ENCODE peak calls at places on chromosomes 1 and 21, in ten cellular contexts. G is foreskin fibroblast; W is upper lobe of right lung; O is skeletal muscle cell; B is fibroblast of pulmonary artery; C is putamen; K is AG08396; T is T47D; R is mesothelial cell of epicardium; I is CD8-positive, alpha-beta memory T cell. M is an unnamed sample.

GRCh38 chr1:112358798-112359408 is 37.1 kb upstream of the CTTNBP2NL start:
- DNase-seq in I (no peak), C (peak; percentile 43), W (peak; percentile 88), B (peak; percentile 76), R (peak; percentile 56), K (peak; percentile 69), O (no peak), G (peak; percentile 81), T (peak; percentile 11), M (peak; percentile 74)

GRCh38 chr21:37737497-37737896 is 178.8 kb downstream of the KCNJ6 start:
- DNase-seq in R (no peak), G (no peak), O (no peak), I (no peak), W (no peak), B (no peak), T (no peak), C (no peak), K (no peak), M (no peak)

GRCh38 chr1:23790696-23791433 is at the start of gene LYPLA2:
- DNase-seq in W (peak; percentile 97), I (peak; percentile 78), C (peak; percentile 93), B (peak; percentile 90), T (peak; percentile 79), G (peak; percentile 97), O (peak; percentile 67), R (peak; percentile 92), K (peak; percentile 90), M (peak; percentile 92)

GRCh38 chr1:114512595-114513280 is 1.7 kb upstream of the TRIM33 start:
- DNase-seq in R (no peak), O (no peak), I (no peak), T (no peak), K (no peak), G (no peak), B (no peak), C (no peak), W (no peak), M (no peak)

GRCh38 chr1:222643603-222643936 is 25.7 kb downstream of the MIA3 start:
- DNase-seq in B (no peak), I (no peak), W (no peak), G (no peak), R (peak; percentile 40), T (no peak), O (no peak), C (no peak), K (no peak), M (no peak)

GRCh38 chr1:23478896-23479790 is 4.8 kb downstream of the ASAP3 start:
- DNase-seq in I (no peak), K (peak; percentile 56), C (peak; percentile 7), T (no peak), B (peak; percentile 90), W (peak; percentile 87), O (peak; percentile 66), G (peak; percentile 48), R (no peak), M (peak; percentile 87)

GRCh38 chr1:22347854-22348760 is 103.5 kb upstream of the ZBTB40 start:
- DNase-seq in W (no peak), C (no peak), B (no peak), G (no peak), O (no peak), I (no peak), T (peak; percentile 16), R (no peak), K (no peak), M (peak; percentile 55)

GRCh38 chr1:17439250-17440073 is at the start of gene RCC2:
- DNase-seq in O (no peak), W (peak; percentile 88), T (peak; percentile 60), R (peak; percentile 69), B (peak; percentile 77), I (peak; percentile 66), G (peak; percentile 88), C (peak; percentile 79), K (peak; percentile 96), M (peak; percentile 77)

GRCh38 chr1:239386453-239387303 is at the start of gene CHRM3:
- DNase-seq in W (peak; percentile 89), I (no peak), C (peak; percentile 47), T (peak; percentile 95), B (no peak), G (peak; percentile 41), K (peak; percentile 9), O (no peak), R (peak; percentile 76), M (peak; percentile 0)

GRCh38 chr21:33543505-33544129 is 779 bp downstream of the SON start:
- DNase-seq in I (no peak), R (peak; percentile 75), K (no peak), O (peak; percentile 21), C (no peak), B (no peak), T (no peak), W (peak; percentile 91), G (peak; percentile 80), M (peak; percentile 36)

GRCh38 chr1:55262822-55263221 is 47.7 kb upstream of the USP24 start:
- DNase-seq in B (peak; percentile 46), G (peak; percentile 62), I (no peak), R (no peak), K (no peak), O (peak; percentile 54), W (no peak), T (no peak), C (no peak), M (no peak)

GRCh38 chr1:150385537-150386445 is 21.8 kb downstream of the RPRD2 start:
- DNase-seq in W (no peak), G (no peak), B (no peak), K (no peak), O (no peak), C (no peak), I (no peak), T (no peak), R (no peak), M (no peak)

GRCh38 chr1:78165816-78166215 is 120.0 kb downstream of the GIPC2 start:
- DNase-seq in O (no peak), I (no peak), W (no peak), R (no peak), G (peak; percentile 19), T (no peak), K (no peak), C (no peak), B (no peak), M (no peak)

GRCh38 chr1:94043738-94044289 is 77.1 kb downstream of the ABCA4 start:
- DNase-seq in B (no peak), W (no peak), C (no peak), T (no peak), O (no peak), K (no peak), G (no peak), R (no peak), I (no peak), M (no peak)

GRCh38 chr1:174023438-174023837 is 1.3 kb upstream of the RC3H1 start:
- DNase-seq in G (peak; percentile 9), T (no peak), B (peak; percentile 51), O (no peak), K (no peak), R (no peak), C (no peak), W (no peak), I (no peak), M (peak; percentile 66)